ENCODE peak calls at places on chromosomes 3 and 15, in seven cellular contexts. J is uterus, A is fibroblast of mammary gland, C is tibial nerve, P is lower lobe of right lung, U is esophagus squamous epithelium, Z is fibroblast of the aortic adventitia. O is an unnamed sample.

GRCh38 chr3:52072471-52072870 is 16.1 kb upstream of the DUSP7 start:
- DNase-seq in U (no peak), C (no peak), P (no peak), A (no peak), J (no peak), Z (no peak), O (no peak)

GRCh38 chr3:135349254-135349948 is 554.3 kb downstream of the EPHB1 start:
- DNase-seq in P (no peak), Z (no peak), J (no peak), C (no peak), A (no peak), U (no peak), O (no peak)

GRCh38 chr15:101028321-101028720 is 109.2 kb downstream of the LRRK1 start:
- DNase-seq in C (no peak), Z (no peak), U (no peak), A (no peak), J (peak; percentile 1), P (no peak), O (no peak)

GRCh38 chr15:75857886-75858285 is 14.6 kb downstream of the UBE2Q2 start:
- DNase-seq in J (no peak), C (no peak), P (no peak), Z (no peak), U (no peak), A (no peak), O (no peak)

GRCh38 chr3:68866157-68866556 is 66.2 kb downstream of the TAFA4 start:
- DNase-seq in P (no peak), C (no peak), Z (no peak), J (no peak), A (no peak), U (no peak), O (no peak)

GRCh38 chr3:39126532-39127071 is 19.1 kb downstream of the TTC21A start:
- DNase-seq in U (no peak), Z (peak; percentile 77), J (peak; percentile 61), C (peak; percentile 67), A (peak; percentile 75), P (peak; percentile 52), O (no peak)

GRCh38 chr3:188153949-188154757 is at the start of gene LPP:
- DNase-seq in J (peak; percentile 75), A (peak; percentile 56), P (peak; percentile 91), C (peak; percentile 58), Z (peak; percentile 67), U (peak; percentile 35), O (no peak)

GRCh38 chr3:53083496-53083895 is 37.6 kb upstream of the SFMBT1 start:
- DNase-seq in C (no peak), A (peak; percentile 65), J (no peak), U (no peak), P (no peak), Z (peak; percentile 26), O (peak; percentile 52)

GRCh38 chr15:65400760-65401606 is 21.8 kb downstream of the IGDCC4 start:
- DNase-seq in Z (peak; percentile 68), J (peak; percentile 43), U (no peak), A (peak; percentile 79), C (peak; percentile 37), P (peak; percentile 63), O (no peak)

GRCh38 chr3:66593978-66594377 is 93.2 kb upstream of the LRIG1 start:
- DNase-seq in A (peak; percentile 86), P (no peak), U (no peak), Z (peak; percentile 89), C (no peak), J (no peak), O (peak; percentile 85)

GRCh38 chr15:38061856-38062649 is 127.6 kb downstream of the TMCO5A start:
- DNase-seq in P (no peak), C (no peak), U (no peak), J (no peak), A (no peak), Z (no peak), O (no peak)

GRCh38 chr15:64131547-64131946 is 20.0 kb upstream of the SNX22 start:
- DNase-seq in A (no peak), J (no peak), Z (no peak), C (no peak), P (no peak), U (no peak), O (no peak)

GRCh38 chr3:98778852-98779379 is 15.8 kb downstream of the ST3GAL6 start:
- DNase-seq in C (peak; percentile 27), U (no peak), A (peak; percentile 95), Z (peak; percentile 99), J (peak; percentile 25), P (no peak), O (peak; percentile 87)

DNA sequence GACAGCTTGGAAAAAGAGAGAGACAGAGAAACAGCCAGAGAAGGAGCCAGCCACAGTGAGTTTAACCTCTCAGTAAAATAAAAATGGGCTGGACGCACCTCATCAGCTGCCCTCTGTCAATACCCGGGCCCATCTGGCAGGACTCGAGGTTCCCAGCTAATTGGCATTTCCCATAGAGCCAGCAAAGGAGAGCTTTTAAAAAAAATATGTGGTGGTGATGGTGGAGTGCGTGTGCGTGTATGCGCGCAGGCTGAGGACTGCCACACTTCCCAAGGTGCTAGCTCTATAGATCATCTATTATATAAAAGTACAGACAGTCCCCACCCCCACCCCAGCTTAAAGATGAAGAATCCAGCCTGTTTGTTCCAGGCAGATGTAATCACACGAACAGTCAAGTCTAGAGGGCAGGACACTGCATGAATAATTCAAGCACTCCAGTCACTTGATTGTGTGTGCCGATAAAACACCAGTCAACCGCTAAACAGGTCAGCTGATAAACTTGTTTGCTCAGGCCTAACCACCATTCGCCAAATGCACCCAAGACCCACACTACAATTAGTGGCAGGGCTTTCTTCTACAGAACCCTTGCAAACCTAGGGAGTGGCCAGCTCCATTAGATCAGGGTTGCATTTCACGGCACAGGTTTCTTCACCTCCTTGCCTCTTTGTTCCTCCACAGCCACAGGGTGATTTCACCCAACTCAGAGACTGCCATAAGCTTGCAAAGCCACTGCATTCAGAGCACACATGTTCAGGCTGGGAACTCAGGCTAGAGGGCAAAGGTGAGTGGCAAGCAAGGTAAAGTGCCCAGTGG is 5.9 kb downstream of the TLE3 start:
- DNase-seq in U (no peak), C (no peak), A (peak; percentile 31), Z (no peak), J (no peak), P (no peak), O (no peak)
- H3K4me3 ChIP-seq in U (peak overlapping the region; percentile 95), C (no peak overlapping the region), A (no peak overlapping the region), Z (no peak overlapping the region), J (no peak overlapping the region), P (peak overlapping the region; percentile 27), O (no peak overlapping the region)

GRCh38 chr3:116610124-116610523 is 99.5 kb upstream of the TUSC7 start:
- DNase-seq in U (no peak), C (no peak), P (no peak), J (no peak), A (no peak), Z (no peak), O (no peak)

GRCh38 chr3:116618138-116618537 is 91.4 kb upstream of the TUSC7 start:
- DNase-seq in J (no peak), Z (no peak), P (no peak), U (no peak), A (no peak), C (no peak), O (no peak)

DNA sequence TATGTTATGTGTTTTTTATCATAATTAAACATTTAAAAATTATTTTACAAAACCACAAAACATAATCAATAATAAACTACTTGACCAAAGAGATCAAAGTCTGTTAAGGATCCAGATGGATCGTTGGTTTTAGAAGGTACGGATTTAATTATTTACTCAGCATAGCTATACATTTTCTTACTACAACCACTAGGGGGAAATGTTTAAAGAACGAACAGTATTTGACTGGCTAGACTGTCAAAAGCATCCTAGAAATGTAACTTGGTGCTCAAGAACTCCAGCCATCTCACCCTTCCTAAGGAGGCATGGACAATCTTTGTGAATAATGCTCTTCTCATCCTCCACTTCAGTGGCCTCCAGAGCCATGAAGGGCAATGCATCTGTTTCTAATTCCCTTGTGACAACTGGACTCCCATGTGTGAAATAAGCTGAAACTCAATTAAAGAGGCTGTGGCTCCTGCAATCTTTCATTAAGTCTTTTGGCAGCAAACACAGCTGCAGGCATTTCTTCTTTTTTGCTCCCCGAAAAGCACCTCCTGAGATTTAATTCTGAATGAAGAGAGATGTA is 94.7 kb upstream of the TUSC7 start:
- DNase-seq in C (no peak), U (no peak), Z (no peak), P (no peak), J (no peak), A (peak; percentile 3), O (no peak)
- TF ChIP-seq CTCF in C (no peak), U (no peak), Z (no peak), P (no peak), J (no peak), A (peak; percentile 23), O (no peak)

DNA sequence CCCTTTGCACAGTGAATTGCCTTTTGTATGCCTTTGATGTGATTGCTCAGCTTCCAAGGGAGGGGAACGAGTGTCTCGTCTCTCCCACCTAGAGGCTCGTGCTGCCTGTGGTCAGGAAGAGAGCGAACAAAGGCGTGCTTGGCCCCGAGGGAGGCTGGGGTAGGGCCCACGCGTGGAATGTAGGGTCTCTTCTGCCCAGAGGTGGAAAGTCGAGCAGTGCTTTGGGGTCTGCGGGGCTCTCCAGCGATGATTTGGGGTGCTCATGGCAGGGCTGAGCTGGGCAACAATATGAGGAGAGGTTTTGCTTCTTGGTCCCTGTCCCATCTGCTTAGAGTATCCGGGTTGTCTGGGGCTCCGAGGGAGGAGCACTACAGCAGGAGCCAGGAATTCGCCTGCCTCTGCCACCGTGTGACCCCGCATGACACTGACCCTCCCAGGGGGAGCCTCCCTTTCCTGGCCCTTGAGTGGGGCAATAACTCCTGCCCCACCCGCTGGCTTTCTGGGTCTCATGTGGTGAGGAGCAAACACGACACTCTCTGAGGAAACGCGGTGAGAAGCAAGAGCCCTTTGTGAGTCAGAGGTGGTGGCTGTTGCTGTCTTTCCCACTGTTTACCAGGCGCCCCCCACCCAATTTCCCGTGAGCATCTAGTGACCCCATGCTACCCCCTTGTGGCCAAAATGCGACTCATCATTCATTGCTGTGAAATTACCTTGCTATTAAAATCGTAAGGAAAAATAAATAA is 29.6 kb downstream of the CCNL1 start:
- DNase-seq in C (peak; percentile 63), P (peak; percentile 79), Z (peak; percentile 46), U (no peak), A (peak; percentile 79), J (peak; percentile 59), O (no peak)
- H3K4me3 ChIP-seq in C (peak overlapping the region; percentile 37), P (no peak overlapping the region), Z (no peak overlapping the region), U (peak overlapping the region; percentile 8), A (no peak overlapping the region), J (no peak overlapping the region), O (no peak overlapping the region)

GRCh38 chr3:119662604-119663377 is 2.4 kb upstream of the POPDC2 start:
- DNase-seq in C (no peak), A (peak; percentile 73), P (no peak), Z (peak; percentile 39), U (no peak), J (no peak), O (no peak)
- TF ChIP-seq CTCF in C (no peak), A (peak; percentile 31), P (no peak), Z (peak; percentile 41), U (no peak), J (no peak), O (peak; percentile 29)